ENCODE peak calls at places on chromosomes 6 and 20, in nine cellular contexts. One of them, this sample, is unnamed.

GRCh38 chr20:43724383-43724782 is 2.4 kb downstream of the GTSF1L start:
- DNase-seq in activated naive CD4-positive, alpha-beta T cell treated with anti-CD3 and anti-CD28 coated beads for 36 hours: no peak
- DNase-seq in substantia nigra: no peak
- DNase-seq in EL: no peak
- DNase-seq in Right ventricle myocardium superior: peak; percentile 24
- DNase-seq in iris pigment epithelial cell: no peak
- DNase-seq in lung: no peak
- DNase-seq in posterior vena cava: peak; percentile 25
- DNase-seq in natural killer cell: no peak
- DNase-seq in this sample: no peak

GRCh38 chr6:112690497-112691202 is 343.5 kb downstream of the RFPL4B start:
- DNase-seq in posterior vena cava: no peak
- DNase-seq in natural killer cell: no peak
- DNase-seq in activated naive CD4-positive, alpha-beta T cell treated with anti-CD3 and anti-CD28 coated beads for 36 hours: no peak
- DNase-seq in iris pigment epithelial cell: peak; percentile 56
- DNase-seq in lung: no peak
- DNase-seq in substantia nigra: no peak
- DNase-seq in Right ventricle myocardium superior: no peak
- DNase-seq in EL: peak; percentile 68
- DNase-seq in this sample: peak; percentile 13

GRCh38 chr6:143465546-143465945 is 14.9 kb downstream of the PEX3 start:
- DNase-seq in natural killer cell: no peak
- DNase-seq in posterior vena cava: no peak
- DNase-seq in EL: no peak
- DNase-seq in lung: no peak
- DNase-seq in substantia nigra: no peak
- DNase-seq in Right ventricle myocardium superior: no peak
- DNase-seq in activated naive CD4-positive, alpha-beta T cell treated with anti-CD3 and anti-CD28 coated beads for 36 hours: no peak
- DNase-seq in iris pigment epithelial cell: peak; percentile 21
- DNase-seq in this sample: no peak

GRCh38 chr6:151239603-151240035 is at the start of gene AKAP12:
- DNase-seq in activated naive CD4-positive, alpha-beta T cell treated with anti-CD3 and anti-CD28 coated beads for 36 hours: no peak
- DNase-seq in EL: no peak
- DNase-seq in iris pigment epithelial cell: peak; percentile 53
- DNase-seq in natural killer cell: no peak
- DNase-seq in Right ventricle myocardium superior: peak; percentile 58
- DNase-seq in posterior vena cava: peak; percentile 88
- DNase-seq in lung: no peak
- DNase-seq in substantia nigra: no peak
- DNase-seq in this sample: peak; percentile 88

GRCh38 chr6:158633127-158633526 is 11.4 kb downstream of the DYNLT1 start:
- DNase-seq in lung: no peak
- DNase-seq in iris pigment epithelial cell: no peak
- DNase-seq in posterior vena cava: no peak
- DNase-seq in Right ventricle myocardium superior: no peak
- DNase-seq in natural killer cell: no peak
- DNase-seq in substantia nigra: no peak
- DNase-seq in EL: no peak
- DNase-seq in activated naive CD4-positive, alpha-beta T cell treated with anti-CD3 and anti-CD28 coated beads for 36 hours: no peak
- DNase-seq in this sample: no peak

GRCh38 chr20:36542019-36542488 is 735 bp downstream of the MYL9 start:
- DNase-seq in Right ventricle myocardium superior: peak; percentile 58
- DNase-seq in posterior vena cava: peak; percentile 87
- DNase-seq in natural killer cell: no peak
- DNase-seq in lung: no peak
- DNase-seq in EL: peak; percentile 80
- DNase-seq in substantia nigra: no peak
- DNase-seq in activated naive CD4-positive, alpha-beta T cell treated with anti-CD3 and anti-CD28 coated beads for 36 hours: no peak
- DNase-seq in iris pigment epithelial cell: peak; percentile 67
- DNase-seq in this sample: peak; percentile 83

GRCh38 chr6:50654155-50654554 is 59.2 kb upstream of the TFAP2D start:
- DNase-seq in EL: no peak
- DNase-seq in iris pigment epithelial cell: no peak
- DNase-seq in natural killer cell: no peak
- DNase-seq in Right ventricle myocardium superior: no peak
- DNase-seq in posterior vena cava: no peak
- DNase-seq in activated naive CD4-positive, alpha-beta T cell treated with anti-CD3 and anti-CD28 coated beads for 36 hours: no peak
- DNase-seq in lung: no peak
- DNase-seq in substantia nigra: no peak
- DNase-seq in this sample: no peak

GRCh38 chr6:141675957-141676356 is 456.8 kb upstream of the GJE1 start:
- DNase-seq in activated naive CD4-positive, alpha-beta T cell treated with anti-CD3 and anti-CD28 coated beads for 36 hours: no peak
- DNase-seq in EL: peak; percentile 25
- DNase-seq in substantia nigra: no peak
- DNase-seq in natural killer cell: no peak
- DNase-seq in Right ventricle myocardium superior: no peak
- DNase-seq in lung: no peak
- DNase-seq in posterior vena cava: no peak
- DNase-seq in iris pigment epithelial cell: peak; percentile 44
- DNase-seq in this sample: no peak

GRCh38 chr20:62692176-62692575 is 16.5 kb upstream of the NTSR1 start:
- DNase-seq in EL: no peak
- DNase-seq in Right ventricle myocardium superior: no peak
- DNase-seq in iris pigment epithelial cell: no peak
- DNase-seq in substantia nigra: no peak
- DNase-seq in activated naive CD4-positive, alpha-beta T cell treated with anti-CD3 and anti-CD28 coated beads for 36 hours: no peak
- DNase-seq in natural killer cell: no peak
- DNase-seq in lung: no peak
- DNase-seq in posterior vena cava: no peak
- DNase-seq in this sample: no peak

GRCh38 chr20:53642196-53643030 is 48.8 kb upstream of the ZNF217 start:
- DNase-seq in substantia nigra: no peak
- DNase-seq in natural killer cell: no peak
- DNase-seq in lung: no peak
- DNase-seq in Right ventricle myocardium superior: no peak
- DNase-seq in posterior vena cava: no peak
- DNase-seq in activated naive CD4-positive, alpha-beta T cell treated with anti-CD3 and anti-CD28 coated beads for 36 hours: peak; percentile 64
- DNase-seq in EL: peak; percentile 66
- DNase-seq in iris pigment epithelial cell: peak; percentile 74
- DNase-seq in this sample: peak; percentile 56

GRCh38 chr6:12958052-12958706 is 241.6 kb downstream of the PHACTR1 start:
- DNase-seq in activated naive CD4-positive, alpha-beta T cell treated with anti-CD3 and anti-CD28 coated beads for 36 hours: no peak
- DNase-seq in Right ventricle myocardium superior: no peak
- DNase-seq in iris pigment epithelial cell: peak; percentile 30
- DNase-seq in posterior vena cava: no peak
- DNase-seq in EL: peak; percentile 37
- DNase-seq in substantia nigra: no peak
- DNase-seq in natural killer cell: no peak
- DNase-seq in lung: no peak
- DNase-seq in this sample: peak; percentile 21

GRCh38 chr6:35148167-35148741 is 7.1 kb upstream of the TCP11 start:
- DNase-seq in lung: no peak
- DNase-seq in posterior vena cava: no peak
- DNase-seq in substantia nigra: no peak
- DNase-seq in activated naive CD4-positive, alpha-beta T cell treated with anti-CD3 and anti-CD28 coated beads for 36 hours: peak; percentile 75
- DNase-seq in natural killer cell: no peak
- DNase-seq in Right ventricle myocardium superior: no peak
- DNase-seq in EL: peak; percentile 75
- DNase-seq in iris pigment epithelial cell: peak; percentile 40
- DNase-seq in this sample: peak; percentile 98

GRCh38 chr20:62370115-62370806 is 3.1 kb upstream of the LAMA5 start:
- DNase-seq in iris pigment epithelial cell: no peak
- DNase-seq in natural killer cell: no peak
- DNase-seq in EL: peak; percentile 88
- DNase-seq in posterior vena cava: no peak
- DNase-seq in activated naive CD4-positive, alpha-beta T cell treated with anti-CD3 and anti-CD28 coated beads for 36 hours: peak; percentile 37
- DNase-seq in lung: no peak
- DNase-seq in Right ventricle myocardium superior: no peak
- DNase-seq in substantia nigra: no peak
- DNase-seq in this sample: no peak

GRCh38 chr6:111712398-111712797 is 106.7 kb upstream of the TRAF3IP2 start:
- DNase-seq in iris pigment epithelial cell: peak; percentile 93
- DNase-seq in Right ventricle myocardium superior: no peak
- DNase-seq in activated naive CD4-positive, alpha-beta T cell treated with anti-CD3 and anti-CD28 coated beads for 36 hours: peak; percentile 38
- DNase-seq in lung: no peak
- DNase-seq in substantia nigra: no peak
- DNase-seq in natural killer cell: no peak
- DNase-seq in EL: peak; percentile 52
- DNase-seq in posterior vena cava: no peak
- DNase-seq in this sample: no peak

GRCh38 chr20:16781496-16781895 is 33.3 kb downstream of the OTOR start:
- DNase-seq in Right ventricle myocardium superior: no peak
- DNase-seq in iris pigment epithelial cell: no peak
- DNase-seq in activated naive CD4-positive, alpha-beta T cell treated with anti-CD3 and anti-CD28 coated beads for 36 hours: no peak
- DNase-seq in posterior vena cava: no peak
- DNase-seq in lung: no peak
- DNase-seq in substantia nigra: no peak
- DNase-seq in EL: no peak
- DNase-seq in natural killer cell: no peak
- DNase-seq in this sample: no peak